ENCODE peak calls at places on chromosomes 13 and 19, in four cellular contexts. B is lower leg skin, F is fibroblast of lung, M is brain microvascular endothelial cell. H is an unnamed sample.

GRCh38 chr19:32828139-32828538 is 41.4 kb downstream of the SLC7A9 start:
- DNase-seq in B (peak; percentile 62), F (no peak), M (no peak), H (no peak)

GRCh38 chr19:39170398-39171231 is 26.1 kb upstream of the NCCRP1 start:
- DNase-seq in M (no peak), F (no peak), B (no peak), H (no peak)

GRCh38 chr13:80469105-80469840 is 128.3 kb upstream of the SPRY2 start:
- DNase-seq in F (no peak), M (no peak), B (no peak), H (no peak)

GRCh38 chr19:41998246-41999020 is 4.4 kb upstream of the ATP1A3 start:
- DNase-seq in M (peak; percentile 6), B (no peak), F (peak; percentile 27), H (no peak)

GRCh38 chr13:50730496-50731171 is 112.9 kb downstream of the DLEU7 start:
- DNase-seq in F (peak; percentile 54), M (no peak), B (no peak), H (no peak)

GRCh38 chr13:78608705-78609463 is 5.5 kb upstream of the POU4F1 start:
- DNase-seq in B (no peak), F (no peak), M (no peak), H (no peak)

GRCh38 chr13:28001049-28001448 is 12.6 kb upstream of the URAD start:
- DNase-seq in B (peak; percentile 85), M (no peak), F (no peak), H (no peak)

GRCh38 chr13:63184693-63185092 is 1769.0 kb upstream of the PCDH20 start:
- DNase-seq in M (peak; percentile 98), B (no peak), F (peak; percentile 93), H (peak; percentile 87)

GRCh38 chr13:27972619-27972877 is 3.4 kb upstream of the CDX2 start:
- DNase-seq in B (no peak), F (no peak), M (no peak), H (no peak)

GRCh38 chr13:97911311-97912138 is 42.0 kb upstream of the IPO5 start:
- DNase-seq in F (peak; percentile 40), B (no peak), M (peak; percentile 33), H (peak; percentile 27)

GRCh38 chr13:36766295-36766694 is 52.7 kb upstream of the RFXAP start:
- DNase-seq in F (peak; percentile 90), M (peak; percentile 66), B (no peak), H (peak; percentile 74)

GRCh38 chr19:2391118-2391725 is 31.2 kb downstream of the TMPRSS9 start:
- DNase-seq in M (peak; percentile 58), F (peak; percentile 61), B (no peak), H (peak; percentile 70)

GRCh38 chr19:35030257-35031071 is at the start of gene SCN1B:
- DNase-seq in F (peak; percentile 70), B (peak; percentile 92), M (peak; percentile 46), H (peak; percentile 67)

GRCh38 chr13:97802213-97802612 is 151.3 kb upstream of the IPO5 start:
- DNase-seq in B (no peak), M (no peak), F (no peak), H (no peak)

GRCh38 chr13:75226755-75227435 is 255.1 kb downstream of the TBC1D4 start:
- DNase-seq in F (peak; percentile 99), B (no peak), M (peak; percentile 82), H (peak; percentile 94)

GRCh38 chr13:73335226-73335625 is 276.4 kb downstream of the KLF5 start:
- DNase-seq in B (no peak), M (peak; percentile 25), F (peak; percentile 82), H (peak; percentile 71)

GRCh38 chr19:49655570-49656455 is 9.8 kb downstream of the IRF3 start:
- DNase-seq in M (no peak), F (no peak), B (no peak), H (no peak)

GRCh38 chr19:12995596-12996541 is 594 bp downstream of the NFIX start:
- DNase-seq in F (no peak), B (peak; percentile 88), M (no peak), H (no peak)

GRCh38 chr13:24680258-24680920 is at the start of gene ATP12A:
- DNase-seq in F (no peak), M (no peak), B (peak; percentile 84), H (no peak)

GRCh38 chr13:77565635-77566034 is 30.1 kb downstream of the SCEL start:
- DNase-seq in B (no peak), M (peak; percentile 25), F (peak; percentile 23), H (peak; percentile 53)

GRCh38 chr13:80921971-80922370 is 581.0 kb upstream of the SPRY2 start:
- DNase-seq in M (no peak), F (no peak), B (no peak), H (no peak)

GRCh38 chr19:8561071-8561764 is 16.0 kb downstream of the MYO1F start:
- DNase-seq in M (no peak), B (no peak), F (no peak), H (no peak)

GRCh38 chr13:98445340-98446233 is 131.3 kb downstream of the STK24 start:
- DNase-seq in M (peak; percentile 34), B (peak; percentile 96), F (peak; percentile 33), H (peak; percentile 56)

GRCh38 chr19:2166741-2167738 is 3.3 kb downstream of the DOT1L start:
- DNase-seq in B (peak; percentile 96), F (peak; percentile 78), M (no peak), H (peak; percentile 62)

GRCh38 chr13:23350009-23350408 is 83.5 kb downstream of the SACS start:
- DNase-seq in M (no peak), B (no peak), F (peak; percentile 44), H (no peak)

GRCh38 chr19:3358919-3359849 is 7.2 kb upstream of the NFIC start:
- DNase-seq in M (no peak), F (peak; percentile 57), B (peak; percentile 92), H (peak; percentile 43)

GRCh38 chr19:1434040-1434366 is 4.2 kb upstream of the RPS15 start:
- DNase-seq in F (no peak), M (no peak), B (no peak), H (no peak)

GRCh38 chr13:45456196-45456972 is 8.4 kb upstream of the COG3 start:
- DNase-seq in M (peak; percentile 22), B (no peak), F (peak; percentile 64), H (peak; percentile 55)

GRCh38 chr19:2419754-2420153 is 7.6 kb downstream of the TIMM13 start:
- DNase-seq in B (no peak), F (no peak), M (no peak), H (no peak)

GRCh38 chr13:38180100-38180499 is 169.6 kb upstream of the UFM1 start:
- DNase-seq in M (peak; percentile 0), F (peak; percentile 89), B (no peak), H (peak; percentile 15)

GRCh38 chr13:94345374-94346195 is 133.9 kb downstream of the DCT start:
- DNase-seq in F (peak; percentile 45), B (no peak), M (no peak), H (peak; percentile 54)

GRCh38 chr19:3135961-3136683 is at the start of gene GNA15:
- DNase-seq in M (no peak), F (no peak), B (no peak), H (no peak)

GRCh38 chr13:94309997-94310842 is 169.3 kb downstream of the DCT start:
- DNase-seq in F (peak; percentile 96), B (no peak), M (peak; percentile 79), H (peak; percentile 76)

H was measured in astrocyte of the spinal cord.